ENCODE peak calls at places on chromosomes 12 and 14, in nine cellular contexts. One of them, this sample, is unnamed.

GRCh38 chr12:122850695-122851350 is 15.6 kb downstream of the HIP1R start:
- DNase-seq in kidney tubule cell: peak; percentile 75
- DNase-seq in RWPE1: no peak
- DNase-seq in LoVo: no peak
- DNase-seq in T-helper 1 cell: no peak
- DNase-seq in substantia nigra: no peak
- DNase-seq in Calu3: no peak
- DNase-seq in NCI-H226: no peak
- DNase-seq in neural progenitor cell: no peak
- DNase-seq in this sample: no peak

GRCh38 chr12:65449400-65449799 is 170.9 kb downstream of the MSRB3 start:
- DNase-seq in kidney tubule cell: no peak
- DNase-seq in RWPE1: peak; percentile 58
- DNase-seq in LoVo: peak; percentile 27
- DNase-seq in T-helper 1 cell: no peak
- DNase-seq in substantia nigra: no peak
- DNase-seq in Calu3: no peak
- DNase-seq in NCI-H226: peak; percentile 26
- DNase-seq in neural progenitor cell: no peak
- DNase-seq in this sample: no peak

GRCh38 chr14:104245075-104245474 is 106.7 kb downstream of the KIF26A start:
- DNase-seq in kidney tubule cell: no peak
- DNase-seq in RWPE1: no peak
- DNase-seq in LoVo: no peak
- DNase-seq in T-helper 1 cell: no peak
- DNase-seq in substantia nigra: no peak
- DNase-seq in Calu3: no peak
- DNase-seq in NCI-H226: no peak
- DNase-seq in neural progenitor cell: no peak
- DNase-seq in this sample: no peak

GRCh38 chr14:81169711-81170103 is 51.1 kb downstream of the GTF2A1 start:
- DNase-seq in kidney tubule cell: no peak
- DNase-seq in RWPE1: no peak
- DNase-seq in LoVo: no peak
- DNase-seq in T-helper 1 cell: no peak
- DNase-seq in substantia nigra: peak; percentile 58
- DNase-seq in Calu3: no peak
- DNase-seq in NCI-H226: no peak
- DNase-seq in neural progenitor cell: peak; percentile 6
- DNase-seq in this sample: no peak

GRCh38 chr14:83173687-83174086 is 1640.0 kb upstream of the SEL1L start:
- DNase-seq in kidney tubule cell: no peak
- DNase-seq in RWPE1: no peak
- DNase-seq in LoVo: no peak
- DNase-seq in T-helper 1 cell: no peak
- DNase-seq in substantia nigra: no peak
- DNase-seq in Calu3: no peak
- DNase-seq in NCI-H226: no peak
- DNase-seq in neural progenitor cell: no peak
- DNase-seq in this sample: no peak

GRCh38 chr14:60093088-60093487 is 1.4 kb downstream of the PCNX4 start:
- DNase-seq in kidney tubule cell: no peak
- DNase-seq in RWPE1: no peak
- DNase-seq in LoVo: no peak
- DNase-seq in T-helper 1 cell: no peak
- DNase-seq in substantia nigra: no peak
- DNase-seq in Calu3: no peak
- DNase-seq in NCI-H226: no peak
- DNase-seq in neural progenitor cell: no peak
- DNase-seq in this sample: no peak

GRCh38 chr12:109877504-109878246 is 2.7 kb downstream of the GLTP start:
- DNase-seq in kidney tubule cell: no peak
- DNase-seq in RWPE1: no peak
- DNase-seq in LoVo: no peak
- DNase-seq in T-helper 1 cell: no peak
- DNase-seq in substantia nigra: peak; percentile 45
- DNase-seq in Calu3: no peak
- DNase-seq in NCI-H226: no peak
- DNase-seq in neural progenitor cell: no peak
- DNase-seq in this sample: no peak

GRCh38 chr14:90426663-90427062 is 29.8 kb downstream of the CALM1 start:
- DNase-seq in kidney tubule cell: peak; percentile 30
- DNase-seq in RWPE1: no peak
- DNase-seq in LoVo: no peak
- DNase-seq in T-helper 1 cell: no peak
- DNase-seq in substantia nigra: no peak
- DNase-seq in Calu3: no peak
- DNase-seq in NCI-H226: peak; percentile 56
- DNase-seq in neural progenitor cell: no peak
- DNase-seq in this sample: no peak

GRCh38 chr14:104897286-104898194 is 27.1 kb upstream of the PLD4 start:
- DNase-seq in kidney tubule cell: no peak
- DNase-seq in RWPE1: no peak
- DNase-seq in LoVo: no peak
- DNase-seq in T-helper 1 cell: no peak
- DNase-seq in substantia nigra: no peak
- DNase-seq in Calu3: no peak
- DNase-seq in NCI-H226: peak; percentile 1
- DNase-seq in neural progenitor cell: no peak
- DNase-seq in this sample: no peak

GRCh38 chr12:42161529-42161928 is 16.9 kb upstream of the GXYLT1 start:
- DNase-seq in kidney tubule cell: no peak
- DNase-seq in RWPE1: no peak
- DNase-seq in LoVo: no peak
- DNase-seq in T-helper 1 cell: no peak
- DNase-seq in substantia nigra: no peak
- DNase-seq in Calu3: no peak
- DNase-seq in NCI-H226: peak; percentile 60
- DNase-seq in neural progenitor cell: no peak
- DNase-seq in this sample: no peak

GRCh38 chr12:127191124-127191523 is 1075.8 kb upstream of the TMEM132C start:
- DNase-seq in kidney tubule cell: peak; percentile 93
- DNase-seq in RWPE1: peak; percentile 40
- DNase-seq in LoVo: no peak
- DNase-seq in T-helper 1 cell: no peak
- DNase-seq in substantia nigra: no peak
- DNase-seq in Calu3: no peak
- DNase-seq in NCI-H226: no peak
- DNase-seq in neural progenitor cell: no peak
- DNase-seq in this sample: no peak